ENCODE peak calls at places on chromosomes 1 and 21, in seven cellular contexts. One of them, this sample, is unnamed.

GRCh38 chr1:205775717-205776056 is 405 bp upstream of the RAB29 start:
- DNase-seq in EL: peak
- DNase-seq in iPS DF 19.7: no peak
- DNase-seq in omental fat pad: no peak
- DNase-seq in cerebellar nuclear complex: no peak
- DNase-seq in stimulated activated CD8-positive, alpha-beta memory T cell treated with anti-CD3 and anti-CD28 coated beads, Interleukin-2, amount 100 ng/mL, for 48 hours: no peak
- DNase-seq in psoas muscle: no peak
- DNase-seq in this sample: peak

GRCh38 chr1:153945795-153946621 is 510 bp downstream of the DENND4B start:
- DNase-seq in EL: peak
- DNase-seq in iPS DF 19.7: no peak
- DNase-seq in omental fat pad: peak
- DNase-seq in cerebellar nuclear complex: no peak
- DNase-seq in stimulated activated CD8-positive, alpha-beta memory T cell treated with anti-CD3 and anti-CD28 coated beads, Interleukin-2, amount 100 ng/mL, for 48 hours: peak
- DNase-seq in psoas muscle: peak
- DNase-seq in this sample: peak

GRCh38 chr1:201328576-201328975 is 45.3 kb downstream of the PKP1 start:
- DNase-seq in EL: no peak
- DNase-seq in iPS DF 19.7: no peak
- DNase-seq in omental fat pad: no peak
- DNase-seq in cerebellar nuclear complex: no peak
- DNase-seq in stimulated activated CD8-positive, alpha-beta memory T cell treated with anti-CD3 and anti-CD28 coated beads, Interleukin-2, amount 100 ng/mL, for 48 hours: no peak
- DNase-seq in psoas muscle: no peak
- DNase-seq in this sample: no peak

GRCh38 chr1:114559356-114559755 is 22.1 kb downstream of the BCAS2 start:
- DNase-seq in EL: no peak
- DNase-seq in iPS DF 19.7: no peak
- DNase-seq in omental fat pad: no peak
- DNase-seq in cerebellar nuclear complex: no peak
- DNase-seq in stimulated activated CD8-positive, alpha-beta memory T cell treated with anti-CD3 and anti-CD28 coated beads, Interleukin-2, amount 100 ng/mL, for 48 hours: no peak
- DNase-seq in psoas muscle: no peak
- DNase-seq in this sample: no peak

GRCh38 chr1:37661401-37661800 is 26.7 kb upstream of the RSPO1 start:
- DNase-seq in EL: no peak
- DNase-seq in iPS DF 19.7: no peak
- DNase-seq in omental fat pad: no peak
- DNase-seq in cerebellar nuclear complex: no peak
- DNase-seq in stimulated activated CD8-positive, alpha-beta memory T cell treated with anti-CD3 and anti-CD28 coated beads, Interleukin-2, amount 100 ng/mL, for 48 hours: no peak
- DNase-seq in psoas muscle: no peak
- DNase-seq in this sample: peak

GRCh38 chr1:48552420-48552819 is 80.4 kb upstream of the SPATA6 start:
- DNase-seq in EL: no peak
- DNase-seq in iPS DF 19.7: no peak
- DNase-seq in omental fat pad: no peak
- DNase-seq in cerebellar nuclear complex: no peak
- DNase-seq in stimulated activated CD8-positive, alpha-beta memory T cell treated with anti-CD3 and anti-CD28 coated beads, Interleukin-2, amount 100 ng/mL, for 48 hours: no peak
- DNase-seq in psoas muscle: no peak
- DNase-seq in this sample: no peak

GRCh38 chr1:212186427-212187207 is 98.6 kb upstream of the PPP2R5A start:
- DNase-seq in EL: no peak
- DNase-seq in iPS DF 19.7: no peak
- DNase-seq in omental fat pad: no peak
- DNase-seq in cerebellar nuclear complex: no peak
- DNase-seq in stimulated activated CD8-positive, alpha-beta memory T cell treated with anti-CD3 and anti-CD28 coated beads, Interleukin-2, amount 100 ng/mL, for 48 hours: no peak
- DNase-seq in psoas muscle: no peak
- DNase-seq in this sample: no peak

GRCh38 chr21:34908424-34909055 is 140.6 kb downstream of the RUNX1 start:
- DNase-seq in EL: no peak
- DNase-seq in iPS DF 19.7: no peak
- DNase-seq in omental fat pad: no peak
- DNase-seq in cerebellar nuclear complex: no peak
- DNase-seq in stimulated activated CD8-positive, alpha-beta memory T cell treated with anti-CD3 and anti-CD28 coated beads, Interleukin-2, amount 100 ng/mL, for 48 hours: no peak
- DNase-seq in psoas muscle: peak
- DNase-seq in this sample: no peak

GRCh38 chr1:230205719-230206198 is 138.7 kb downstream of the GALNT2 start:
- DNase-seq in EL: no peak
- DNase-seq in iPS DF 19.7: no peak
- DNase-seq in omental fat pad: no peak
- DNase-seq in cerebellar nuclear complex: no peak
- DNase-seq in stimulated activated CD8-positive, alpha-beta memory T cell treated with anti-CD3 and anti-CD28 coated beads, Interleukin-2, amount 100 ng/mL, for 48 hours: no peak
- DNase-seq in psoas muscle: no peak
- DNase-seq in this sample: peak

GRCh38 chr1:153515504-153516394 is 20.0 kb downstream of the S100A6 start:
- DNase-seq in EL: no peak
- DNase-seq in iPS DF 19.7: no peak
- DNase-seq in omental fat pad: no peak
- DNase-seq in cerebellar nuclear complex: no peak
- DNase-seq in stimulated activated CD8-positive, alpha-beta memory T cell treated with anti-CD3 and anti-CD28 coated beads, Interleukin-2, amount 100 ng/mL, for 48 hours: no peak
- DNase-seq in psoas muscle: no peak
- DNase-seq in this sample: no peak

GRCh38 chr1:160724445-160725242 is 13.0 kb upstream of the CD48 start:
- DNase-seq in EL: peak
- DNase-seq in iPS DF 19.7: no peak
- DNase-seq in omental fat pad: no peak
- DNase-seq in cerebellar nuclear complex: no peak
- DNase-seq in stimulated activated CD8-positive, alpha-beta memory T cell treated with anti-CD3 and anti-CD28 coated beads, Interleukin-2, amount 100 ng/mL, for 48 hours: no peak
- DNase-seq in psoas muscle: no peak
- DNase-seq in this sample: no peak

GRCh38 chr1:17027403-17027802 is 15.7 kb upstream of the ATP13A2 start:
- DNase-seq in EL: no peak
- DNase-seq in iPS DF 19.7: no peak
- DNase-seq in omental fat pad: no peak
- DNase-seq in cerebellar nuclear complex: no peak
- DNase-seq in stimulated activated CD8-positive, alpha-beta memory T cell treated with anti-CD3 and anti-CD28 coated beads, Interleukin-2, amount 100 ng/mL, for 48 hours: no peak
- DNase-seq in psoas muscle: no peak
- DNase-seq in this sample: no peak

GRCh38 chr1:15186846-15187151 is 33.3 kb downstream of the TMEM51 start:
- DNase-seq in EL: no peak
- DNase-seq in iPS DF 19.7: no peak
- DNase-seq in omental fat pad: no peak
- DNase-seq in cerebellar nuclear complex: no peak
- DNase-seq in stimulated activated CD8-positive, alpha-beta memory T cell treated with anti-CD3 and anti-CD28 coated beads, Interleukin-2, amount 100 ng/mL, for 48 hours: no peak
- DNase-seq in psoas muscle: no peak
- DNase-seq in this sample: no peak

GRCh38 chr1:203267347-203267846 is 37.9 kb upstream of the BTG2 start:
- DNase-seq in EL: peak
- DNase-seq in iPS DF 19.7: peak
- DNase-seq in omental fat pad: no peak
- DNase-seq in cerebellar nuclear complex: no peak
- DNase-seq in stimulated activated CD8-positive, alpha-beta memory T cell treated with anti-CD3 and anti-CD28 coated beads, Interleukin-2, amount 100 ng/mL, for 48 hours: peak
- DNase-seq in psoas muscle: peak
- DNase-seq in this sample: peak

GRCh38 chr1:188343914-188344313 is 1515.2 kb downstream of the PLA2G4A start:
- DNase-seq in EL: no peak
- DNase-seq in iPS DF 19.7: no peak
- DNase-seq in omental fat pad: no peak
- DNase-seq in cerebellar nuclear complex: no peak
- DNase-seq in stimulated activated CD8-positive, alpha-beta memory T cell treated with anti-CD3 and anti-CD28 coated beads, Interleukin-2, amount 100 ng/mL, for 48 hours: no peak
- DNase-seq in psoas muscle: no peak
- DNase-seq in this sample: no peak

GRCh38 chr1:34366875-34367624 is 190.3 kb downstream of the C1orf94 start:
- DNase-seq in EL: no peak
- DNase-seq in iPS DF 19.7: no peak
- DNase-seq in omental fat pad: no peak
- DNase-seq in cerebellar nuclear complex: no peak
- DNase-seq in stimulated activated CD8-positive, alpha-beta memory T cell treated with anti-CD3 and anti-CD28 coated beads, Interleukin-2, amount 100 ng/mL, for 48 hours: no peak
- DNase-seq in psoas muscle: no peak
- DNase-seq in this sample: no peak

GRCh38 chr1:152743371-152744145 is 14.3 kb upstream of the KPRP start:
- DNase-seq in EL: no peak
- DNase-seq in iPS DF 19.7: no peak
- DNase-seq in omental fat pad: no peak
- DNase-seq in cerebellar nuclear complex: no peak
- DNase-seq in stimulated activated CD8-positive, alpha-beta memory T cell treated with anti-CD3 and anti-CD28 coated beads, Interleukin-2, amount 100 ng/mL, for 48 hours: no peak
- DNase-seq in psoas muscle: no peak
- DNase-seq in this sample: peak

GRCh38 chr1:109350182-109350581 is 43.4 kb upstream of the MYBPHL start:
- DNase-seq in EL: no peak
- DNase-seq in iPS DF 19.7: no peak
- DNase-seq in omental fat pad: no peak
- DNase-seq in cerebellar nuclear complex: no peak
- DNase-seq in stimulated activated CD8-positive, alpha-beta memory T cell treated with anti-CD3 and anti-CD28 coated beads, Interleukin-2, amount 100 ng/mL, for 48 hours: no peak
- DNase-seq in psoas muscle: no peak
- DNase-seq in this sample: no peak

GRCh38 chr1:225694151-225694603 is 41.3 kb upstream of the ENAH start:
- DNase-seq in EL: no peak
- DNase-seq in iPS DF 19.7: no peak
- DNase-seq in omental fat pad: no peak
- DNase-seq in cerebellar nuclear complex: no peak
- DNase-seq in stimulated activated CD8-positive, alpha-beta memory T cell treated with anti-CD3 and anti-CD28 coated beads, Interleukin-2, amount 100 ng/mL, for 48 hours: no peak
- DNase-seq in psoas muscle: no peak
- DNase-seq in this sample: peak

GRCh38 chr1:202593845-202594244 is 116.4 kb downstream of the SYT2 start:
- DNase-seq in EL: peak
- DNase-seq in iPS DF 19.7: no peak
- DNase-seq in omental fat pad: no peak
- DNase-seq in cerebellar nuclear complex: no peak
- DNase-seq in stimulated activated CD8-positive, alpha-beta memory T cell treated with anti-CD3 and anti-CD28 coated beads, Interleukin-2, amount 100 ng/mL, for 48 hours: no peak
- DNase-seq in psoas muscle: no peak
- DNase-seq in this sample: peak

GRCh38 chr21:27425574-27425973 is 458.7 kb upstream of the ADAMTS5 start:
- DNase-seq in EL: peak
- DNase-seq in iPS DF 19.7: no peak
- DNase-seq in omental fat pad: no peak
- DNase-seq in cerebellar nuclear complex: no peak
- DNase-seq in stimulated activated CD8-positive, alpha-beta memory T cell treated with anti-CD3 and anti-CD28 coated beads, Interleukin-2, amount 100 ng/mL, for 48 hours: no peak
- DNase-seq in psoas muscle: no peak
- DNase-seq in this sample: peak

GRCh38 chr1:220711086-220711809 is 21.1 kb downstream of the C1orf115 start:
- DNase-seq in EL: no peak
- DNase-seq in iPS DF 19.7: no peak
- DNase-seq in omental fat pad: no peak
- DNase-seq in cerebellar nuclear complex: no peak
- DNase-seq in stimulated activated CD8-positive, alpha-beta memory T cell treated with anti-CD3 and anti-CD28 coated beads, Interleukin-2, amount 100 ng/mL, for 48 hours: no peak
- DNase-seq in psoas muscle: no peak
- DNase-seq in this sample: no peak

GRCh38 chr1:228321895-228322294 is 84.7 kb downstream of the TRIM11 start:
- DNase-seq in EL: no peak
- DNase-seq in iPS DF 19.7: no peak
- DNase-seq in omental fat pad: no peak
- DNase-seq in cerebellar nuclear complex: no peak
- DNase-seq in stimulated activated CD8-positive, alpha-beta memory T cell treated with anti-CD3 and anti-CD28 coated beads, Interleukin-2, amount 100 ng/mL, for 48 hours: no peak
- DNase-seq in psoas muscle: peak
- DNase-seq in this sample: no peak

GRCh38 chr1:58893257-58893869 is 109.5 kb upstream of the JUN start:
- DNase-seq in EL: no peak
- DNase-seq in iPS DF 19.7: no peak
- DNase-seq in omental fat pad: no peak
- DNase-seq in cerebellar nuclear complex: no peak
- DNase-seq in stimulated activated CD8-positive, alpha-beta memory T cell treated with anti-CD3 and anti-CD28 coated beads, Interleukin-2, amount 100 ng/mL, for 48 hours: no peak
- DNase-seq in psoas muscle: peak
- DNase-seq in this sample: no peak

GRCh38 chr1:196355206-196355786 is 252.9 kb downstream of the KCNT2 start:
- DNase-seq in EL: peak
- DNase-seq in iPS DF 19.7: no peak
- DNase-seq in omental fat pad: no peak
- DNase-seq in cerebellar nuclear complex: no peak
- DNase-seq in stimulated activated CD8-positive, alpha-beta memory T cell treated with anti-CD3 and anti-CD28 coated beads, Interleukin-2, amount 100 ng/mL, for 48 hours: no peak
- DNase-seq in psoas muscle: no peak
- DNase-seq in this sample: peak

GRCh38 chr1:25899792-25900191 is 6.4 kb downstream of the STMN1 start:
- DNase-seq in EL: no peak
- DNase-seq in iPS DF 19.7: no peak
- DNase-seq in omental fat pad: no peak
- DNase-seq in cerebellar nuclear complex: no peak
- DNase-seq in stimulated activated CD8-positive, alpha-beta memory T cell treated with anti-CD3 and anti-CD28 coated beads, Interleukin-2, amount 100 ng/mL, for 48 hours: no peak
- DNase-seq in psoas muscle: no peak
- DNase-seq in this sample: no peak

GRCh38 chr1:36367798-36368197 is 17.9 kb downstream of the STK40 start:
- DNase-seq in EL: no peak
- DNase-seq in iPS DF 19.7: no peak
- DNase-seq in omental fat pad: no peak
- DNase-seq in cerebellar nuclear complex: no peak
- DNase-seq in stimulated activated CD8-positive, alpha-beta memory T cell treated with anti-CD3 and anti-CD28 coated beads, Interleukin-2, amount 100 ng/mL, for 48 hours: no peak
- DNase-seq in psoas muscle: no peak
- DNase-seq in this sample: no peak

This sample was measured in IMR-90.